ENCODE peak calls at places on chromosomes 12 and 14, in nine cellular contexts. L is colonic mucosa, Z is bronchial epithelial cell, W is foreskin fibroblast, I is astrocyte, T is AG09309, F is upper lobe of left lung, B is cardiac fibroblast, J is right cardiac atrium. P is an unnamed sample.
A peak's percentile ranks its signal among the peaks of the same experiment; 100 is the strongest.

GRCh38 chr12:90003688-90004087 is 295.1 kb upstream of the ATP2B1 start:
- DNase-seq in L (no peak), Z (no peak), W (no peak), I (no peak), T (no peak), F (no peak), B (no peak), J (no peak), P (no peak)

GRCh38 chr12:95674631-95675030 is 115.9 kb downstream of the NTN4 start:
- DNase-seq in L (no peak), Z (no peak), W (peak; percentile 39), I (no peak), T (no peak), F (no peak), B (peak; percentile 61), J (no peak), P (peak; percentile 57)

GRCh38 chr14:100531591-100532121 is 55.6 kb downstream of the BEGAIN start:
- DNase-seq in L (peak; percentile 15), Z (no peak), W (no peak), I (no peak), T (no peak), F (peak; percentile 17), B (no peak), J (peak; percentile 4), P (no peak)

GRCh38 chr12:46367351-46368029 is 5.1 kb downstream of the SLC38A2 start:
- DNase-seq in L (no peak), Z (peak; percentile 58), W (no peak), I (no peak), T (no peak), F (no peak), B (peak; percentile 66), J (no peak), P (no peak)

GRCh38 chr12:3658327-3659163 is 94.4 kb downstream of the CRACR2A start:
- DNase-seq in L (peak; percentile 57), Z (peak; percentile 19), W (peak; percentile 62), I (no peak), T (no peak), F (no peak), B (peak; percentile 54), J (peak; percentile 51), P (peak; percentile 27)

GRCh38 chr12:125050446-125050845 is 14.8 kb upstream of the AACS start:
- DNase-seq in L (no peak), Z (no peak), W (no peak), I (no peak), T (no peak), F (no peak), B (no peak), J (no peak), P (no peak)

GRCh38 chr12:10086387-10086786 is 12.4 kb downstream of the CLEC1A start:
- DNase-seq in L (no peak), Z (no peak), W (no peak), I (no peak), T (no peak), F (no peak), B (no peak), J (no peak), P (no peak)

GRCh38 chr12:92041742-92042141 is 103.9 kb downstream of the BTG1 start:
- DNase-seq in L (no peak), Z (peak; percentile 92), W (peak; percentile 8), I (no peak), T (no peak), F (no peak), B (no peak), J (no peak), P (no peak)

GRCh38 chr12:104478396-104479140 is 21.8 kb downstream of the CHST11 start:
- DNase-seq in L (peak; percentile 21), Z (no peak), W (no peak), I (no peak), T (no peak), F (peak; percentile 41), B (peak; percentile 38), J (no peak), P (no peak)

GRCh38 chr14:21112267-21112666 is 11.4 kb downstream of the TMEM253 start:
- DNase-seq in L (no peak), Z (no peak), W (no peak), I (no peak), T (no peak), F (no peak), B (no peak), J (no peak), P (no peak)

GRCh38 chr14:21107360-21107781 is 6.5 kb downstream of the TMEM253 start:
- DNase-seq in L (peak; percentile 44), Z (peak; percentile 47), W (peak; percentile 53), I (peak; percentile 24), T (no peak), F (no peak), B (no peak), J (no peak), P (peak; percentile 29)

GRCh38 chr14:21106506-21107359 is 5.9 kb downstream of the TMEM253 start:
- DNase-seq in L (peak; percentile 91), Z (peak; percentile 74), W (peak; percentile 90), I (peak; percentile 57), T (no peak), F (peak; percentile 87), B (peak; percentile 83), J (peak; percentile 77), P (peak; percentile 83)

GRCh38 chr14:21108791-21109190 is 7.9 kb downstream of the TMEM253 start:
- DNase-seq in L (no peak), Z (no peak), W (no peak), I (no peak), T (no peak), F (no peak), B (no peak), J (no peak), P (no peak)

GRCh38 chr14:21109377-21110260 is 8.8 kb downstream of the TMEM253 start:
- DNase-seq in L (no peak), Z (peak; percentile 69), W (peak; percentile 26), I (no peak), T (no peak), F (no peak), B (no peak), J (no peak), P (no peak)
- H3K4me3 ChIP-seq in L (no peak overlapping the region), Z (no peak overlapping the region), W (no peak overlapping the region), I (no peak overlapping the region), T (no peak overlapping the region), F (no peak overlapping the region), B (no peak overlapping the region), J (no peak overlapping the region), P (no peak overlapping the region)

DNA sequence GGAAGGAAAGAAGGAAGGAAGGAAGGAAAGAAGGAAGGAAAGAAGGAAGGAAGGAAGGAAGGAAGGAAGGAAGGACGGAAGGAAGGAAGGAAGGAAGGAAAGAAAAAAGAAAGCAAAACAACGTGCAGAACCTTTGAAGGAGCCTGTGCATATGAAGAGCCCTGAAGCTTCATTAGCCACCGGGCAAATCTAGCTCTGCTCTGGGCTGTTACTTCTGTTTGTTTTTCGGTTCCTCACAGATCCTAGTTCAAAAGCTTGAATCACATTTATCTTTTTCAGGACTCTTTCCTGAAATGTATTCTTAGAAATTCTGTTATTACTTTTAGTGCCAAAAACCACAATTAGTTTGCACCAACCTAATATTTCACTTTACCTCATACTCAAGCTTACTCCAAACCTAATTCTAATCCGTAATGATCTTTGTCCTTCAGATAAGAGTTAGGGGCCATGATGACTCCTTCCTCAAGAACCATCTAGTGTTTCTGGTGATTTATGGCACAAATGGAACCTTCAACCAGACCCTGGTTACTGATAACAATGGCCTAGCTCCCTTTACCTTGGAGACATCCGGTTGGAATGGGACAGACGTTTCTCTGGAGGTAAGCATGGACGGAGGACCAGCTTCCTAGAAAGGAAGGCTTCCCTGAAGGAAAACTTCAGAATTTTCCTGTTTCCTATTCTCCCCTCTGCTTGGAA is 18.7 kb downstream of the A2ML1 start:
- DNase-seq in L (no peak), Z (no peak), W (no peak), I (no peak), T (no peak), F (no peak), B (no peak), J (no peak), P (no peak)
- H3K4me3 ChIP-seq in L (no peak overlapping the region), Z (no peak overlapping the region), W (no peak overlapping the region), I (no peak overlapping the region), T (no peak overlapping the region), F (no peak overlapping the region), B (no peak overlapping the region), J (no peak overlapping the region), P (no peak overlapping the region)

GRCh38 chr14:74572829-74573360 is 39.1 kb downstream of the LTBP2 start:
- DNase-seq in L (no peak), Z (peak; percentile 86), W (peak; percentile 53), I (peak; percentile 68), T (no peak), F (no peak), B (no peak), J (no peak), P (no peak)
- H3K4me3 ChIP-seq in L (no peak overlapping the region), Z (peak overlapping the region; percentile 11), W (no peak overlapping the region), I (peak overlapping the region; percentile 47), T (peak overlapping the region; percentile 11), F (no peak overlapping the region), B (no peak overlapping the region), J (no peak overlapping the region), P (no peak overlapping the region)

GRCh38 chr12:26817183-26817591 is 15.8 kb downstream of the ITPR2 start:
- DNase-seq in L (no peak), Z (no peak), W (no peak), I (no peak), T (no peak), F (no peak), B (no peak), J (no peak), P (no peak)
- H3K4me3 ChIP-seq in L (no peak overlapping the region), Z (no peak overlapping the region), W (no peak overlapping the region), I (no peak overlapping the region), T (no peak overlapping the region), F (no peak overlapping the region), B (no peak overlapping the region), J (no peak overlapping the region), P (no peak overlapping the region)

GRCh38 chr12:53977596-53978464 is 3.1 kb upstream of the HOTAIR start:
- DNase-seq in L (no peak), Z (no peak), W (peak; percentile 15), I (no peak), T (no peak), F (no peak), B (no peak), J (no peak), P (no peak)
- H3K4me3 ChIP-seq in L (no peak overlapping the region), Z (no peak overlapping the region), W (no peak overlapping the region), I (no peak overlapping the region), T (no peak overlapping the region), F (no peak overlapping the region), B (no peak overlapping the region), J (no peak overlapping the region), P (no peak overlapping the region)